ENCODE peak calls at places on chromosomes 5 and 9, in ten cellular contexts. K is A172, O is AG08395, I is DMS 273 treated with DMSO at 0.1 percent for 48 hours, L is heart left ventricle, M is OCI-M1, U is nucleus accumbens, X is T-helper 17 cell, D is prostate gland, B is AG04450. V is an unnamed sample.

GRCh38 chr9:16344343-16344742 is 526.1 kb downstream of the BNC2 start:
- DNase-seq in K (peak), O (peak), I (no peak), L (no peak), M (no peak), U (no peak), X (no peak), D (no peak), B (peak), V (no peak)

GRCh38 chr5:9265391-9266287 is 280.2 kb downstream of the SEMA5A start:
- DNase-seq in K (peak), O (peak), I (no peak), L (peak), M (no peak), U (no peak), X (no peak), D (peak), B (peak), V (no peak)

GRCh38 chr9:121772600-121773285 is 121.3 kb downstream of the DAB2IP start:
- DNase-seq in K (no peak), O (no peak), I (no peak), L (peak), M (no peak), U (no peak), X (peak), D (no peak), B (no peak), V (no peak)

GRCh38 chr5:112338681-112339337 is 80.3 kb downstream of the EPB41L4A start:
- DNase-seq in K (peak), O (peak), I (no peak), L (no peak), M (no peak), U (no peak), X (no peak), D (peak), B (no peak), V (no peak)

GRCh38 chr5:79181419-79182022 is 54.4 kb upstream of the JMY start:
- DNase-seq in K (no peak), O (no peak), I (no peak), L (no peak), M (peak), U (no peak), X (no peak), D (no peak), B (no peak), V (no peak)

GRCh38 chr5:56412601-56413379 is 179.7 kb upstream of the ANKRD55 start:
- DNase-seq in K (no peak), O (no peak), I (no peak), L (peak), M (no peak), U (peak), X (no peak), D (peak), B (no peak), V (no peak)

GRCh38 chr9:122173670-122174069 is 14.0 kb downstream of the MORN5 start:
- DNase-seq in K (no peak), O (no peak), I (no peak), L (no peak), M (no peak), U (no peak), X (no peak), D (no peak), B (no peak), V (no peak)

GRCh38 chr9:99352786-99353185 is 130.7 kb downstream of the SEC61B start:
- DNase-seq in K (no peak), O (peak), I (no peak), L (no peak), M (no peak), U (no peak), X (no peak), D (no peak), B (no peak), V (no peak)

GRCh38 chr9:87676976-87677775 is 48.7 kb upstream of the CTSL start:
- DNase-seq in K (peak), O (peak), I (no peak), L (peak), M (no peak), U (no peak), X (no peak), D (no peak), B (no peak), V (no peak)

GRCh38 chr5:95406426-95407093 is 15.4 kb downstream of the FAM81B start:
- DNase-seq in K (peak), O (no peak), I (no peak), L (no peak), M (no peak), U (no peak), X (no peak), D (no peak), B (no peak), V (no peak)

GRCh38 chr5:33166522-33166921 is 274.2 kb upstream of the TARS1 start:
- DNase-seq in K (no peak), O (no peak), I (no peak), L (no peak), M (no peak), U (no peak), X (no peak), D (no peak), B (no peak), V (no peak)

GRCh38 chr9:106916491-106917235 is 53.7 kb downstream of the ZNF462 start:
- DNase-seq in K (peak), O (peak), I (no peak), L (peak), M (peak), U (no peak), X (no peak), D (peak), B (peak), V (no peak)

GRCh38 chr5:53041071-53041692 is 52.0 kb downstream of the ITGA2 start:
- DNase-seq in K (peak), O (no peak), I (no peak), L (no peak), M (peak), U (no peak), X (no peak), D (no peak), B (no peak), V (no peak)

GRCh38 chr9:437066-438015 is 222.7 kb downstream of the DOCK8 start:
- DNase-seq in K (peak), O (peak), I (no peak), L (no peak), M (no peak), U (no peak), X (no peak), D (no peak), B (peak), V (no peak)

GRCh38 chr5:85990998-85991397 is 626.7 kb upstream of the COX7C start:
- DNase-seq in K (no peak), O (no peak), I (no peak), L (no peak), M (no peak), U (no peak), X (no peak), D (no peak), B (no peak), V (no peak)

GRCh38 chr5:126801992-126802294 is 25.0 kb downstream of the LMNB1 start:
- DNase-seq in K (no peak), O (peak), I (no peak), L (no peak), M (peak), U (no peak), X (no peak), D (no peak), B (no peak), V (no peak)

GRCh38 chr5:96936431-96937221 is 746 bp downstream of the LNPEP start:
- DNase-seq in K (peak), O (peak), I (no peak), L (peak), M (peak), U (peak), X (peak), D (peak), B (no peak), V (peak)

GRCh38 chr5:150411245-150411979 is 1.3 kb downstream of the CD74 start:
- DNase-seq in K (no peak), O (no peak), I (no peak), L (peak), M (peak), U (no peak), X (no peak), D (no peak), B (no peak), V (no peak)

GRCh38 chr9:77756449-77756848 is 108.3 kb upstream of the GNA14 start:
- DNase-seq in K (no peak), O (no peak), I (no peak), L (no peak), M (peak), U (no peak), X (no peak), D (no peak), B (no peak), V (no peak)

GRCh38 chr5:96629774-96630173 is 32.4 kb upstream of the CAST start:
- DNase-seq in K (peak), O (peak), I (no peak), L (no peak), M (peak), U (no peak), X (no peak), D (peak), B (no peak), V (no peak)

GRCh38 chr5:88551724-88552345 is 283.2 kb upstream of the TMEM161B start:
- DNase-seq in K (no peak), O (no peak), I (no peak), L (no peak), M (no peak), U (peak), X (no peak), D (no peak), B (no peak), V (no peak)

GRCh38 chr9:86389648-86390047 is 35.4 kb upstream of the TUT7 start:
- DNase-seq in K (no peak), O (no peak), I (no peak), L (no peak), M (no peak), U (no peak), X (no peak), D (no peak), B (no peak), V (no peak)

GRCh38 chr5:14628346-14628745 is 36.2 kb upstream of the OTULIN start:
- DNase-seq in K (peak), O (peak), I (no peak), L (peak), M (peak), U (no peak), X (no peak), D (peak), B (peak), V (no peak)

GRCh38 chr5:83802686-83803085 is 82.0 kb upstream of the HAPLN1 start:
- DNase-seq in K (peak), O (peak), I (no peak), L (no peak), M (no peak), U (no peak), X (no peak), D (no peak), B (no peak), V (no peak)

GRCh38 chr9:122816163-122816867 is 12.1 kb downstream of the PDCL start:
- DNase-seq in K (no peak), O (no peak), I (no peak), L (peak), M (no peak), U (no peak), X (no peak), D (no peak), B (no peak), V (peak)

V was measured in natural killer cell treated with Interleukin-12 subunit alpha and Interleukin-12 subunit beta and Interleukin-15 and Interleukin-18, amount 100 ng/mL, for 72 hours.